ENCODE peak calls at places on chromosomes 7 and 10, in six cellular contexts. W, C, H, D, Z and N are unnamed samples.

GRCh38 chr10:62811159-62811875 is 4.8 kb downstream of the EGR2 start:
- DNase-seq in Z (peak), D (no peak), C (no peak), H (no peak), W (no peak), N (no peak)

GRCh38 chr10:94282369-94282768 is 80.4 kb downstream of the NOC3L start:
- DNase-seq in H (no peak), D (no peak), Z (no peak), W (no peak), C (no peak), N (no peak)

GRCh38 chr7:98287486-98287959 is 6.0 kb downstream of the BRI3 start:
- DNase-seq in Z (no peak), W (no peak), H (no peak), D (no peak), C (no peak), N (no peak)

GRCh38 chr7:45182856-45183710 is 25.5 kb downstream of the RAMP3 start:
- DNase-seq in H (no peak), D (no peak), C (no peak), W (no peak), Z (no peak), N (no peak)

GRCh38 chr10:75672842-75673241 is 241.4 kb downstream of the LRMDA start:
- DNase-seq in H (no peak), C (no peak), D (no peak), W (no peak), Z (no peak), N (no peak)

GRCh38 chr10:99920901-99921300 is 88.8 kb downstream of the DNMBP start:
- DNase-seq in W (no peak), H (no peak), Z (no peak), C (no peak), D (no peak), N (no peak)

GRCh38 chr10:67785098-67785497 is 52.9 kb downstream of the DNAJC12 start:
- DNase-seq in W (no peak), Z (no peak), D (no peak), C (no peak), H (no peak), N (no peak)

GRCh38 chr7:33558961-33559710 is 346.2 kb upstream of the BMPER start:
- DNase-seq in W (no peak), Z (no peak), H (no peak), C (no peak), D (no peak), N (no peak)

GRCh38 chr7:37732253-37732652 is 48.7 kb downstream of the GPR141 start:
- DNase-seq in Z (no peak), D (peak), W (peak), C (no peak), H (no peak), N (no peak)

GRCh38 chr7:148242271-148242801 is 348.2 kb upstream of the C7orf33 start:
- DNase-seq in H (peak), Z (no peak), W (peak), D (peak), C (no peak), N (peak)

GRCh38 chr7:66050337-66050957 is 25.2 kb upstream of the ASL start:
- DNase-seq in C (no peak), D (no peak), W (peak), Z (no peak), H (no peak), N (no peak)

GRCh38 chr10:12687996-12688395 is 313.5 kb downstream of the CCDC3 start:
- DNase-seq in Z (no peak), C (no peak), D (no peak), W (no peak), H (no peak), N (no peak)

GRCh38 chr10:104240078-104240477 is 7.9 kb upstream of the CFAP43 start:
- DNase-seq in H (no peak), C (no peak), D (no peak), W (no peak), Z (no peak), N (no peak)

GRCh38 chr10:15745748-15746147 is 26.0 kb upstream of the ITGA8 start:
- DNase-seq in D (no peak), Z (no peak), W (no peak), H (no peak), C (no peak), N (no peak)

GRCh38 chr10:60827791-60828488 is 49.7 kb downstream of the CDK1 start:
- DNase-seq in H (peak), W (no peak), Z (no peak), C (no peak), D (no peak), N (no peak)